ENCODE peak calls at places on chromosome X, in nine cellular contexts. Y is sigmoid colon, R is transverse colon, U is GM23338, Z is GM12891, E is prostate gland, Q is HepG2, I is spleen, K is SK-N-SH. P is an unnamed sample.

GRCh38 chrX:103536732-103537131 is 17.4 kb upstream of the RAB40A start:
- DNase-seq in E (no peak), Y (no peak), Z (no peak), K (no peak), R (no peak), U (no peak), I (no peak), Q (no peak), P (no peak)

GRCh38 chrX:150547511-150548115 is 20.8 kb upstream of the MTM1 start:
- DNase-seq in R (peak), Y (peak), Q (no peak), Z (no peak), U (peak), K (peak), I (peak), E (peak), P (peak)

GRCh38 chrX:24696241-24696640 is 2.5 kb downstream of the POLA1 start:
- DNase-seq in K (no peak), R (no peak), Y (no peak), U (no peak), Z (no peak), I (no peak), E (no peak), Q (no peak), P (no peak)

GRCh38 chrX:113389846-113390245 is 549.2 kb upstream of the AMOT start:
- DNase-seq in I (no peak), Y (no peak), E (no peak), R (no peak), U (no peak), K (no peak), Z (no peak), Q (no peak), P (no peak)

GRCh38 chrX:7996414-7996813 is 69.2 kb upstream of the PNPLA4 start:
- DNase-seq in U (peak), R (peak), I (no peak), Q (peak), Z (no peak), E (no peak), K (peak), Y (no peak), P (peak)

GRCh38 chrX:47523297-47523696 is 37.7 kb upstream of the ARAF start:
- DNase-seq in K (peak), E (peak), R (peak), Z (peak), I (peak), U (peak), Q (peak), Y (peak), P (peak)

GRCh38 chrX:85052636-85053343 is 49.1 kb downstream of the APOOL start:
- DNase-seq in R (no peak), U (no peak), E (no peak), Z (no peak), Q (no peak), K (no peak), Y (no peak), I (no peak), P (no peak)

GRCh38 chrX:13888284-13888683 is 71.4 kb upstream of the GPM6B start:
- DNase-seq in Y (no peak), E (no peak), I (no peak), Q (no peak), K (no peak), R (no peak), U (no peak), Z (no peak), P (no peak)

GRCh38 chrX:13099121-13099520 is 54.7 kb upstream of the FAM9C start:
- DNase-seq in K (no peak), R (no peak), Z (no peak), E (no peak), I (no peak), U (no peak), Q (no peak), Y (no peak), P (no peak)

GRCh38 chrX:111284615-111285294 is 14.5 kb upstream of the CAPN6 start:
- DNase-seq in U (no peak), Q (peak), R (no peak), E (no peak), I (no peak), Z (no peak), K (no peak), Y (no peak), P (peak)

GRCh38 chrX:47815901-47816845 is 20.5 kb upstream of the ZNF81 start:
- DNase-seq in Q (no peak), Y (no peak), E (no peak), Z (no peak), I (no peak), U (peak), R (peak), K (no peak), P (no peak)

GRCh38 chrX:16826207-16826606 is 39.9 kb downstream of the TXLNG start:
- DNase-seq in I (no peak), U (no peak), R (no peak), E (no peak), Y (no peak), K (peak), Z (no peak), Q (peak), P (no peak)

GRCh38 chrX:46254623-46255022 is 290.6 kb downstream of the ZNF674 start:
- DNase-seq in Z (no peak), I (no peak), Q (no peak), E (no peak), Y (no peak), U (no peak), R (no peak), K (no peak), P (no peak)

GRCh38 chrX:136754641-136755040 is 26.1 kb downstream of the ARHGEF6 start:
- DNase-seq in I (peak), K (no peak), E (peak), Z (no peak), Y (peak), U (no peak), Q (no peak), R (no peak), P (no peak)

GRCh38 chrX:56219702-56220101 is 12.5 kb upstream of the KLF8 start:
- DNase-seq in Q (peak), I (no peak), Z (no peak), U (peak), R (no peak), Y (no peak), E (no peak), K (no peak), P (no peak)

DNA sequence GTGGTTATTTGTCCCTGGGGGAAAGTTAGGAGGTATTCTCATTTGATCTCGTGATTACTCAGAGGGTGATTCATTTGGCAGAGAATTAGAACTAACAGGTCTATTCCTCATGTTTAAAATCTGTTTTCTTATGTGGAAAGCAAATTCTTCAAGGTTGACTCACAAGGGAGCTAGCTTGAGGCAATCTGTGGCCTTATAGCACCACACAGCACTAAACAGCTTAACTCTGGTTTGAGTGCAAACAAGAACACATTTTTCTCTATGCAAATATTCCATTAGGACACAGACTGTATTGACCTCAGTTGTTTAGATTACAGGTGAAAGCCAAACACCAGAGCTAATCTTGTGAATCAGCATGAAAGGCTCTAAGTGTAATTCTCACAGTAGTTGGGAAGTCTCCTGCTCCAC is 694.4 kb upstream of the POU3F4 start:
- DNase-seq in K (no peak), E (peak), U (no peak), Y (no peak), Q (no peak), R (no peak), Z (no peak), I (no peak), P (no peak)
- TF ChIP-seq POLR2AphosphoS5 in K (no peak), E (peak), U (no peak), Y (no peak), Q (no peak), R (no peak), Z (no peak), I (no peak), P (no peak)

GRCh38 chrX:101932249-101932570 is 383 bp upstream of the ZMAT1 start:
- DNase-seq in U (no peak), Y (no peak), R (no peak), Q (no peak), I (no peak), E (no peak), K (no peak), Z (no peak), P (no peak)

GRCh38 chrX:101931104-101931493 is 728 bp downstream of the ZMAT1 start:
- DNase-seq in E (no peak), U (peak), Y (no peak), K (peak), Z (peak), Q (no peak), I (no peak), R (no peak), P (no peak)

GRCh38 chrX:101925733-101926132 is 6.1 kb downstream of the ZMAT1 start:
- DNase-seq in R (no peak), Y (no peak), U (no peak), Z (no peak), K (no peak), E (no peak), Q (no peak), I (no peak), P (no peak)

DNA sequence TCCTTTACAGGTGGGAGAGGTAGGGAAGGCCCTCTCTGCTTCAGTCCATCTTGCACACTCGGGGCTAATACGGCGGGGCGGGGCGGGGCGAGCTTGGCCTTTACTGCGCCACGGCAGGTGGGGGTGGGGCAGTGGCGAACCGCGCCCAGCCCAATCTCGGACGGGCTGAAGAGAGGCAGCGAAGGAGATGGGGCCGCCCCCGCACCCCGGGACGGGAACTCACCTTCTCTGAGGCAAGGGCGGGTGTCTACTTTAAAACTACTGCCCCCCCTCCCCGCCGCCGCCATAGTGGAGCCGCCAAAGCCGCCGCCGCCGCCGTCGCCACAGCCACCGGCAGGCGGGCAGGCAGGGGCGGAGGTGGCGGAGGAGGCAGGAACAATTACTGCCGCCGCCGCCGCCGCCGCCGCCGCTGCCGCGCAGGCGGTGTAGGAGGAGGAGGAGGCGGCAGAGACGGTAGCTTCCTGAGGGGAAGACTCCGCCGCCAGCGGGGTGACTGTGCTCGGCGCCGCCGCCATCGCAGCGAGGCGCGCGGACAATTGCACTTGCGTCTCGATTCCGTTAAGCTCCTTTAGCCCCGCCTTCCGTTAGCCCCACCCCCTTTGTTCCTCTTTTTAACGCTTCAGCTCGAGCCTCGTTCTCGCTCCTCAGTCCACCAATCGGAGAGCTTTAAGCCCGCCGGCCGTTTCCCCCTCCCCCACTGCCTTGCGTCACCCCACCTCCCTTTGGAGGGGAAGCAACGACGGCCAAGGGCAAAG is at the start of gene ZMAT1:
- DNase-seq in R (peak), Q (peak), U (peak), Z (peak), I (peak), K (peak), Y (peak), E (peak), P (peak)
- TF ChIP-seq POLR2AphosphoS5 in R (peak), Q (no peak), U (peak), Z (peak), I (peak), K (peak), Y (peak), E (peak), P (peak)

DNA sequence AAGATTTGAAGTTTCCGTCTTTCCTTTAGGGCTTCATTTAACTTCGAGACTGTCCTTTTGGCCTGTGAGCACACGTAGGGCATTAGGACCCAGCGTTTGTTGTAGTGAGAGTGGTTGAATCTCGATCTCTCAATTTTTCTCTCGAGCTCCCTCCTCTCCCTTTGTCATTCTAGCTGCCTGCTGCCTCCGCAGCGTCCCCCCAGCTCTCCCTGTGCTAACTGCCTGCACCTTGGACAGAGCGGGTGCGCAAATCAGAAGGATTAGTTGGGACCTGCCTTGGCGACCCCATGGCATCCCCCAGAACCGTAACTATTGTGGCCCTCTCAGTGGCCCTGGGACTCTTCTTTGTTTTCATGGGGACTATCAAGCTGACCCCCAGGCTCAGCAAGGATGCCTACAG is at the start of gene TMEM35A:
- DNase-seq in E (no peak), Q (no peak), K (peak), R (peak), U (peak), I (no peak), Y (no peak), Z (no peak), P (no peak)
- TF ChIP-seq POLR2AphosphoS5 in E (no peak), Q (no peak), K (peak), R (no peak), U (peak), I (no peak), Y (peak), Z (no peak), P (no peak)

GRCh38 chrX:50707955-50708694 is 105.9 kb downstream of the SHROOM4 start:
- DNase-seq in U (no peak), Z (no peak), E (no peak), Q (no peak), K (no peak), I (no peak), Y (no peak), R (no peak), P (no peak)

GRCh38 chrX:50700921-50701320 is 113.1 kb downstream of the SHROOM4 start:
- DNase-seq in Q (no peak), I (no peak), K (no peak), U (peak), Z (no peak), Y (no peak), E (no peak), R (no peak), P (no peak)

GRCh38 chrX:50704987-50705386 is 109.0 kb downstream of the SHROOM4 start:
- DNase-seq in Q (no peak), K (no peak), U (no peak), I (no peak), R (no peak), Z (no peak), E (no peak), Y (no peak), P (no peak)

GRCh38 chrX:50707376-50707775 is 106.6 kb downstream of the SHROOM4 start:
- DNase-seq in R (peak), Q (no peak), U (no peak), Z (no peak), Y (no peak), K (no peak), E (no peak), I (no peak), P (no peak)

GRCh38 chrX:50704360-50704759 is 109.6 kb downstream of the SHROOM4 start:
- DNase-seq in R (no peak), I (no peak), Z (no peak), Q (no peak), Y (no peak), K (no peak), E (no peak), U (no peak), P (no peak)
- TF ChIP-seq POLR2AphosphoS5 in R (no peak), I (no peak), Z (no peak), Q (no peak), Y (no peak), K (no peak), E (no peak), U (no peak), P (no peak)